ENCODE peak calls at places on chromosomes 7 and 10, in four cellular contexts. W, F, Z and Y are unnamed samples.

GRCh38 chr10:89281606-89282395 is 20.0 kb upstream of the IFIT2 start:
- DNase-seq in W (no peak), F (no peak), Z (no peak), Y (peak)

GRCh38 chr7:5282464-5283316 is at the start of gene SLC29A4:
- DNase-seq in W (peak), F (no peak), Z (no peak), Y (peak)

GRCh38 chr10:104735469-104735868 is 94.4 kb downstream of the SORCS3 start:
- DNase-seq in W (no peak), F (no peak), Z (no peak), Y (no peak)

GRCh38 chr10:17993361-17993760 is 41.6 kb downstream of the SLC39A12 start:
- DNase-seq in W (no peak), F (no peak), Z (no peak), Y (no peak)

GRCh38 chr7:503046-503574 is 16.5 kb downstream of the PDGFA start:
- DNase-seq in W (no peak), F (no peak), Z (no peak), Y (no peak)

GRCh38 chr7:98225913-98226614 is 14.8 kb downstream of the BHLHA15 start:
- DNase-seq in W (no peak), F (no peak), Z (no peak), Y (no peak)

GRCh38 chr10:43042503-43043341 is 34.1 kb upstream of the RET start:
- DNase-seq in W (no peak), F (no peak), Z (no peak), Y (no peak)

GRCh38 chr7:125383324-125383723 is 453.7 kb upstream of the POT1 start:
- DNase-seq in W (no peak), F (no peak), Z (no peak), Y (no peak)

GRCh38 chr7:134547738-134548054 is 1.2 kb upstream of the AKR1B15 start:
- DNase-seq in W (peak), F (no peak), Z (no peak), Y (peak)

GRCh38 chr10:22699976-22700375 is 14.4 kb downstream of the PIP4K2A start:
- DNase-seq in W (no peak), F (no peak), Z (no peak), Y (no peak)

GRCh38 chr10:80900661-80901060 is 363.0 kb downstream of the SH2D4B start:
- DNase-seq in W (no peak), F (no peak), Z (no peak), Y (no peak)